ENCODE peak calls at places on chromosome 12, in ten cellular contexts. U is SK-N-SH; P is SIG-M5; W is activated CD4-positive, alpha-beta T cell treated with anti-CD3 and anti-CD28 coated beads, Interleukin-2, amount 50 U/mL, for 1 hour; V is CD4-positive, alpha-beta T cell; K is brain microvascular endothelial cell; H is EL; Z is NCI-H510A treated with DMSO at 0.1 percent for 48 hours; R is T follicular helper cell; O is kidney glomerular epithelial cell. D is an unnamed sample.
A peak's percentile ranks its signal among the peaks of the same experiment; 100 is the strongest.

GRCh38 chr12:58086006-58086405 is 144.6 kb downstream of the ATP23 start:
- DNase-seq in U (no peak), P (no peak), W (no peak), V (no peak), K (no peak), H (no peak), Z (no peak), R (no peak), O (no peak), D (no peak)

GRCh38 chr12:91958816-91959215 is 186.8 kb downstream of the BTG1 start:
- DNase-seq in U (no peak), P (no peak), W (no peak), V (no peak), K (peak; percentile 79), H (peak; percentile 70), Z (no peak), R (no peak), O (peak; percentile 78), D (no peak)

GRCh38 chr12:6047249-6048227 is 76.9 kb downstream of the VWF start:
- DNase-seq in U (no peak), P (no peak), W (no peak), V (no peak), K (peak; percentile 84), H (peak; percentile 97), Z (no peak), R (no peak), O (peak; percentile 5), D (no peak)

GRCh38 chr12:81086342-81086741 is 8.5 kb downstream of the ACSS3 start:
- DNase-seq in U (no peak), P (no peak), W (no peak), V (no peak), K (no peak), H (no peak), Z (no peak), R (no peak), O (peak; percentile 4), D (no peak)

GRCh38 chr12:104164635-104165034 is 26.6 kb upstream of the NFYB start:
- DNase-seq in U (no peak), P (no peak), W (no peak), V (no peak), K (no peak), H (no peak), Z (no peak), R (no peak), O (no peak), D (no peak)

GRCh38 chr12:114406326-114407033 is 536 bp upstream of the TBX5 start:
- DNase-seq in U (no peak), P (no peak), W (no peak), V (no peak), K (no peak), H (peak; percentile 66), Z (peak; percentile 16), R (no peak), O (no peak), D (no peak)

GRCh38 chr12:102629262-102629888 is 149.0 kb upstream of the IGF1 start:
- DNase-seq in U (no peak), P (no peak), W (no peak), V (no peak), K (peak; percentile 19), H (peak; percentile 62), Z (no peak), R (no peak), O (no peak), D (no peak)

GRCh38 chr12:2016862-2017723 is 12.8 kb upstream of the DCP1B start:
- DNase-seq in U (no peak), P (no peak), W (no peak), V (no peak), K (no peak), H (no peak), Z (no peak), R (no peak), O (no peak), D (no peak)